ENCODE peak calls at places on chromosome X, in seven cellular contexts. C is H4; I is left ventricle myocardium inferior; T is hypothalamus; Q is activated CD4-positive, alpha-beta T cell treated with anti-CD3 and anti-CD28 coated beads for 36 hours; X is GF-D8; N is MCF 10A. O is an unnamed sample.

GRCh38 chrX:127259742-127260141 is 440.2 kb downstream of the PRR32 start:
- DNase-seq in X (no peak), I (no peak), N (peak), Q (no peak), T (no peak), C (no peak), O (no peak)

GRCh38 chrX:114964374-114964773 is 53.0 kb downstream of the IL13RA2 start:
- DNase-seq in X (no peak), N (no peak), Q (no peak), C (no peak), I (no peak), T (no peak), O (no peak)

GRCh38 chrX:71144651-71145050 is at the start of gene NLGN3:
- DNase-seq in C (no peak), N (no peak), X (no peak), I (no peak), Q (no peak), T (no peak), O (no peak)

GRCh38 chrX:104195489-104196084 is 29.3 kb downstream of the FAM199X start:
- DNase-seq in C (peak), I (no peak), X (no peak), T (no peak), Q (peak), N (peak), O (peak)

GRCh38 chrX:9875801-9876200 is 89.6 kb downstream of the SHROOM2 start:
- DNase-seq in I (no peak), T (no peak), N (no peak), Q (no peak), C (no peak), X (no peak), O (no peak)

GRCh38 chrX:48540480-48540879 is 966 bp downstream of the TBC1D25 start:
- DNase-seq in C (no peak), I (no peak), X (no peak), T (no peak), Q (no peak), N (no peak), O (no peak)

GRCh38 chrX:44144491-44144890 is 171.3 kb upstream of the NDP start:
- DNase-seq in C (no peak), N (no peak), T (no peak), Q (no peak), X (no peak), I (no peak), O (no peak)

GRCh38 chrX:154396948-154397887 is 959 bp upstream of the RPL10 start:
- DNase-seq in C (no peak), Q (peak), T (no peak), N (peak), X (no peak), I (peak), O (peak)

GRCh38 chrX:87517571-87518141 is at the start of gene KLHL4:
- DNase-seq in C (peak), I (no peak), X (no peak), Q (peak), N (peak), T (peak), O (peak)

GRCh38 chrX:121146059-121146628 is 98.7 kb downstream of the GLUD2 start:
- DNase-seq in N (peak), Q (no peak), X (no peak), T (no peak), I (no peak), C (no peak), O (peak)

GRCh38 chrX:47573334-47574095 is 8.7 kb upstream of the TIMP1 start:
- DNase-seq in X (no peak), N (peak), C (no peak), Q (no peak), I (peak), T (no peak), O (no peak)

GRCh38 chrX:39745782-39746181 is 352.0 kb downstream of the BCOR start:
- DNase-seq in I (no peak), C (no peak), N (no peak), Q (no peak), T (no peak), X (no peak), O (no peak)

GRCh38 chrX:31271615-31272471 is 200.0 kb upstream of the FTHL17 start:
- DNase-seq in Q (no peak), I (no peak), X (no peak), T (no peak), N (peak), C (no peak), O (peak)

GRCh38 chrX:85504381-85504780 is 124.9 kb upstream of the POF1B start:
- DNase-seq in Q (no peak), X (no peak), T (no peak), C (no peak), I (no peak), N (peak), O (no peak)

GRCh38 chrX:68574240-68574639 is 73.2 kb upstream of the STARD8 start:
- DNase-seq in C (no peak), T (no peak), I (no peak), X (no peak), Q (peak), N (no peak), O (no peak)

GRCh38 chrX:100296183-100296753 is 113.8 kb downstream of the PCDH19 start:
- DNase-seq in Q (no peak), X (no peak), I (no peak), N (no peak), T (no peak), C (no peak), O (no peak)

GRCh38 chrX:134236690-134237362 is at the start of gene CCDC160:
- DNase-seq in I (peak), T (no peak), C (no peak), X (no peak), N (no peak), Q (peak), O (no peak)

GRCh38 chrX:53188763-53189162 is 36.2 kb downstream of the KDM5C start:
- DNase-seq in X (no peak), T (no peak), Q (peak), N (peak), I (no peak), C (no peak), O (no peak)

GRCh38 chrX:132489256-132490085 is 633 bp upstream of the MBNL3 start:
- DNase-seq in C (peak), I (peak), X (peak), T (no peak), N (peak), Q (peak), O (peak)

GRCh38 chrX:52934704-52935468 is 23.4 kb downstream of the FAM156A start:
- DNase-seq in Q (peak), X (peak), I (peak), T (peak), C (peak), N (peak), O (peak)

GRCh38 chrX:67614414-67614813 is 70.6 kb downstream of the AR start:
- DNase-seq in X (no peak), C (peak), T (no peak), N (peak), Q (no peak), I (no peak), O (no peak)

O was measured in RKO.